ENCODE peak calls at places on chromosomes 13 and 19, in four cellular contexts. W, H, N and F are unnamed samples.

GRCh38 chr19:31214997-31215396 is 134.2 kb downstream of the TSHZ3 start:
- DNase-seq in H (no peak), W (no peak), N (no peak), F (no peak)

GRCh38 chr13:60765700-60766411 is 368.8 kb downstream of the TDRD3 start:
- DNase-seq in N (no peak), W (no peak), H (no peak), F (no peak)

GRCh38 chr19:44987148-44987675 is 14.1 kb upstream of the RELB start:
- DNase-seq in N (no peak), W (no peak), H (no peak), F (no peak)

GRCh38 chr13:49952168-49952567 is 16.0 kb upstream of the SPRYD7 start:
- DNase-seq in H (no peak), N (no peak), W (no peak), F (no peak)

GRCh38 chr19:39411832-39412099 is 703 bp upstream of the PLEKHG2 start:
- DNase-seq in N (peak), H (peak), W (peak), F (peak)

GRCh38 chr19:4817467-4818277 is 13.8 kb downstream of the TICAM1 start:
- DNase-seq in W (no peak), N (no peak), H (no peak), F (no peak)

GRCh38 chr13:81929988-81930387 is 1589.1 kb upstream of the SPRY2 start:
- DNase-seq in H (no peak), N (no peak), W (no peak), F (no peak)

GRCh38 chr19:38060346-38060745 is 153.3 kb downstream of the SIPA1L3 start:
- DNase-seq in H (no peak), N (no peak), W (no peak), F (no peak)

GRCh38 chr13:30355405-30355741 is 48.0 kb upstream of the KATNAL1 start:
- DNase-seq in N (peak), H (no peak), W (no peak), F (peak)

GRCh38 chr19:16198363-16198636 is 589 bp downstream of the AP1M1 start:
- DNase-seq in W (no peak), N (no peak), H (no peak), F (no peak)

GRCh38 chr13:108958013-108958376 is 328.6 kb downstream of the MYO16 start:
- DNase-seq in W (no peak), N (no peak), H (no peak), F (no peak)

GRCh38 chr19:18939922-18940775 is 868 bp downstream of the HOMER3 start:
- DNase-seq in N (no peak), H (no peak), W (peak), F (no peak)

GRCh38 chr13:23584275-23584674 is 14.1 kb downstream of the TNFRSF19 start:
- DNase-seq in H (no peak), N (no peak), W (no peak), F (no peak)

GRCh38 chr13:64847767-64848166 is 2382.4 kb downstream of the PCDH9 start:
- DNase-seq in H (no peak), N (no peak), W (no peak), F (no peak)

GRCh38 chr13:40306817-40307216 is 359.6 kb downstream of the FOXO1 start:
- DNase-seq in H (no peak), N (no peak), W (no peak), F (no peak)

GRCh38 chr13:30581582-30581981 is 36.1 kb upstream of the USPL1 start:
- DNase-seq in N (peak), W (no peak), H (no peak), F (no peak)

GRCh38 chr19:19371056-19371455 is 34.4 kb upstream of the GATAD2A start:
- DNase-seq in H (no peak), W (no peak), N (no peak), F (no peak)

GRCh38 chr13:112455476-112456059 is 79.4 kb downstream of the SPACA7 start:
- DNase-seq in N (no peak), W (no peak), H (no peak), F (no peak)

GRCh38 chr19:9622531-9622930 is 1.5 kb upstream of the ZNF561 start:
- DNase-seq in W (no peak), N (no peak), H (no peak), F (no peak)

GRCh38 chr19:18274776-18275356 is 614 bp upstream of the IQCN start:
- DNase-seq in H (peak), N (no peak), W (peak), F (no peak)

GRCh38 chr19:3801412-3802096 is 15.4 kb upstream of the MATK start:
- DNase-seq in N (peak), W (no peak), H (no peak), F (peak)

GRCh38 chr13:50576156-50576555 is 267.3 kb downstream of the DLEU7 start:
- DNase-seq in H (no peak), N (no peak), W (peak), F (no peak)

GRCh38 chr19:42519108-42519507 is 9.2 kb downstream of the CEACAM1 start:
- DNase-seq in W (no peak), N (no peak), H (no peak), F (no peak)
- TF ChIP-seq CTCF in W (no peak), N (no peak), H (no peak), F (no peak)

GRCh38 chr19:36032251-36033104 is at the start of gene CLIP3:
- DNase-seq in W (no peak), H (peak), N (peak), F (no peak)

GRCh38 chr19:36031308-36031707 is 1.4 kb downstream of the CLIP3 start:
- DNase-seq in H (no peak), W (no peak), N (no peak), F (no peak)

GRCh38 chr19:36028313-36029041 is 4.2 kb downstream of the CLIP3 start:
- DNase-seq in W (no peak), H (no peak), N (no peak), F (no peak)

GRCh38 chr19:36027696-36028095 is 5.0 kb downstream of the CLIP3 start:
- DNase-seq in H (no peak), N (no peak), W (no peak), F (no peak)

DNA sequence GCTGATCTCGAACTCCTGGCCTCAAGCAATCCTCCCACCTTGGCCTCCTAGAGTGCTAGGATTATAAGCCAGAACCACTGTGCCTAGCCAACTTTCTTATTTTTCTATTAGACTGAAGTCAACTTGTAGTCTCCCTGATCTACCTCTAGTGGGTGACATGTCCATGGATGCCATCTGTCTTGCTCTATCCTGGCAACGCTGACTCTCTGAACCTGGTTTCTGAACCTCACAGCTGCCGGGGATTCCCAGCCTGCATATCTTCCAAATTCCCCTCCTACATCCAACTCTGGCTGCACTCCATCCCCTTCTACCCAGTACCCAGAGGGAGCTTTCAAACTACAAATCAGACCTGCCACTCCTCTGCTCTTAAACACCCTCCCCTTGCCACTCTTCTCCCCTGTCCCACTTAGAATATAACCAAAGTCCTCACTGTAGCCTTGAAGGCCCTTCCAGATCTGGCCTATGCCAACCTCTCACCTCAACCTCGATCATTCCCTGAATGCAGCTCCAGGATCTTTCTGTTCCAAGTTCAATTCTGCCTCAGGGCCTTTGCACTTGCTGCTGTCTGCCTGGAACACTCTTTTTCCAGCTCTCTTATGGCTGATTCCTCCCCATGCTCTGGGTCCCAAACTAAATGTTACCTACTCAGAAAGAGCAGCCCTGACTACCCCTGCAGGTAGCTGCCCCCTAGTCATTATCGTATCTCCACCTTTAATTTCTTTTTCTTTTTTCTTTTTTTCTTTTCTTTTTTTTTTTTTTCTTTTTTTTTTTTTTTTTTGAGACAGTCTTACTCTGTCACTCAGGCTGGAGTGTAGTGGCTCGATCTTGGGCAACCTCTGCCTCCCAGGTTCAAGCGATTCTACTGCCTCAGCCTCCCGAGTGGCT is 2.2 kb downstream of the CLIP3 start:
- DNase-seq in W (no peak), H (no peak), N (no peak), F (no peak)
- TF ChIP-seq CTCF in W (no peak), H (no peak), N (no peak), F (no peak)

GRCh38 chr13:107138468-107138867 is 570.5 kb upstream of the ARGLU1 start:
- DNase-seq in N (no peak), H (no peak), W (no peak), F (no peak)
- TF ChIP-seq CTCF in N (no peak), H (no peak), W (no peak), F (no peak)

GRCh38 chr19:6963937-6964336 is 57.3 kb downstream of the MBD3L2B start:
- DNase-seq in N (no peak), H (no peak), W (no peak), F (no peak)
- TF ChIP-seq CTCF in N (peak), H (no peak), W (no peak), F (no peak)

GRCh38 chr13:19069684-19070397 is 111.8 kb downstream of the TUBA3C start:
- DNase-seq in H (no peak), N (no peak), W (no peak), F (no peak)
- TF ChIP-seq CTCF in H (no peak), N (no peak), W (no peak), F (no peak)

GRCh38 chr13:29077051-29077813 is 257.1 kb downstream of the MTUS2 start:
- DNase-seq in N (no peak), W (no peak), H (no peak), F (no peak)

GRCh38 chr13:29081697-29082440 is 261.7 kb downstream of the MTUS2 start:
- DNase-seq in H (no peak), N (no peak), W (no peak), F (no peak)

DNA sequence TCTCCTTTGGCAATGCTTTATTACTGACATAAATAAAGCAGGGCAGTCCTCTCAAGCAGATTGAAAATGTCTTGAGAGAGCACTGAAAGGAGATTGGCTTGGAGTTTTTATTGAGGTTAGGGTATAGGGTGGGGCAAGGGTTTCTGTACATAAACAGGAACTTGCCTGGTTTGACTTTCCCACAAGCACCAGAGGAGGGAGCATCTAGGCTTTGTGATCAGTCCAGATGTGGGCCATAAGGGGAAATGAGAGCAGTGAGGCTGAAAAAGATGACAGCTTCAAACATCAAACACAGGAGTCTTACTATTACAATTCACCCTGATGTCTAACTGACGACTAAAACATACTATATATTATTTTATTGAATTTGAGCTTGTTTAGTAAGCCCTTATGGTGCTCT is 260.9 kb downstream of the MTUS2 start:
- DNase-seq in W (no peak), H (no peak), N (peak), F (no peak)
- TF ChIP-seq CTCF in W (no peak), H (no peak), N (peak), F (no peak)

GRCh38 chr13:20819715-20820114 is 46.0 kb upstream of the EEF1AKMT1 start:
- DNase-seq in N (no peak), W (no peak), H (no peak), F (no peak)

GRCh38 chr13:20815469-20815868 is 41.7 kb upstream of the EEF1AKMT1 start:
- DNase-seq in H (no peak), W (no peak), N (no peak), F (no peak)

GRCh38 chr13:20812890-20813289 is 39.1 kb upstream of the EEF1AKMT1 start:
- DNase-seq in H (no peak), W (peak), N (no peak), F (no peak)

GRCh38 chr13:20810808-20811207 is 37.0 kb upstream of the EEF1AKMT1 start:
- DNase-seq in W (no peak), N (no peak), H (no peak), F (no peak)

DNA sequence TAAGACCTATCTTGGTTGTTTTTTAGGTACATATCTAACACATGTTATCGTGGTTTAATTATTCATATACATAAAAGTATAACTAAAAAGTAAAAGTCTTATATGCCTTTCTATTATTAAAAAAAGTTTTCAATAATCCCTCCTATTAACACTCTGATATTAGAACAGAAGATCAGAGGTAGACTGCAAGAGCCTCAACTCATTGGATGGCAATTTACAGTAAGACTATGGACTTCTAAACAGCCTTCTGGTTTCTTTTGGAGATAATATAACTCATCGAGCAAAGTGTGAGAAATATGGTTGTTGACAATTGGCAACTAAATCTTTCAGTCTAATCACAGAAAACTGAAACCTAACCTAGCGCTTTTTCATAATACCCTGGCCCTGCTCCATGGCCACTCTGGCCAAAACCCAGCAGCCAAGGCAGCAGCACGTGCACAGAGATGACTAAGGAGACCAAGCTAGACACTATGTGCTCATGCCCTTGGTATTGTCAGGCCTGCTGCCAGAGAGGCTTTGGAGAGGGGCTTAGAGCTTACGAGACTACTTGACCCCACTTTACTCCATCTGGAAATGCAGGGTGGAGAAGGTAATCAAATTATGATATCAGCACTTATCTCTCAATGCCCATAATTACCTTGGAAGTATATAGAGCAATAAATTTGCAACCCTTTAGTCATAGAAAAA is 40.6 kb upstream of the EEF1AKMT1 start:
- DNase-seq in H (peak), W (peak), N (no peak), F (no peak)
- TF ChIP-seq CTCF in H (no peak), W (no peak), N (no peak), F (no peak)